ENCODE peak calls at places on chromosomes 7 and 10, in seven cellular contexts. G, M, L, Y, Q, U and P are unnamed samples.

GRCh38 chr7:116543664-116544063 is 18.8 kb downstream of the CAV1 start:
- DNase-seq in G (no peak), Y (peak), Q (no peak), L (no peak), M (no peak), U (no peak), P (no peak)

GRCh38 chr10:104766341-104766740 is 125.3 kb downstream of the SORCS3 start:
- DNase-seq in G (no peak), Y (peak), U (no peak), L (no peak), M (no peak), Q (no peak), P (no peak)

GRCh38 chr10:93991596-93992284 is 2.0 kb upstream of the PLCE1 start:
- DNase-seq in U (no peak), Q (peak), G (peak), Y (peak), M (peak), L (peak), P (peak)

GRCh38 chr7:128833148-128833938 is 3.1 kb downstream of the FLNC start:
- DNase-seq in U (peak), G (no peak), M (peak), L (peak), Y (no peak), Q (peak), P (no peak)

GRCh38 chr10:3424102-3424803 is 251.7 kb upstream of the PITRM1 start:
- DNase-seq in G (no peak), L (peak), M (peak), U (no peak), Y (peak), Q (no peak), P (no peak)

GRCh38 chr7:142488842-142489241 is 231.0 kb upstream of the PRSS58 start:
- DNase-seq in Y (no peak), M (no peak), U (no peak), G (no peak), Q (no peak), L (no peak), P (no peak)

GRCh38 chr10:71058308-71058707 is 154.1 kb upstream of the UNC5B start:
- DNase-seq in G (no peak), L (no peak), U (no peak), M (no peak), Q (no peak), Y (no peak), P (no peak)

GRCh38 chr10:4372601-4373000 is 453.4 kb upstream of the AKR1E2 start:
- DNase-seq in M (no peak), Y (no peak), Q (no peak), G (no peak), L (peak), U (no peak), P (no peak)

GRCh38 chr7:112162161-112163020 is 43.8 kb downstream of the DOCK4 start:
- DNase-seq in Q (no peak), U (peak), Y (peak), L (peak), G (no peak), M (peak), P (peak)

GRCh38 chr10:60281792-60282353 is 107.8 kb downstream of the ANK3 start:
- DNase-seq in M (no peak), L (no peak), Q (no peak), U (no peak), Y (no peak), G (no peak), P (no peak)

GRCh38 chr10:132541601-132542011 is 4.0 kb downstream of the INPP5A start:
- DNase-seq in Y (no peak), G (no peak), Q (no peak), M (no peak), L (no peak), U (no peak), P (no peak)

GRCh38 chr10:131897297-131897899 is 3.4 kb upstream of the PPP2R2D start:
- DNase-seq in L (no peak), Y (no peak), M (peak), Q (no peak), G (no peak), U (no peak), P (no peak)

GRCh38 chr10:111598433-111599059 is 521.7 kb downstream of the ADRA2A start:
- DNase-seq in M (peak), U (peak), Q (peak), Y (peak), G (peak), L (peak), P (peak)

GRCh38 chr7:22447008-22447407 is 53.0 kb downstream of the STEAP1B start:
- DNase-seq in Q (no peak), U (no peak), Y (no peak), L (no peak), G (no peak), M (no peak), P (no peak)

GRCh38 chr10:86048571-86048970 is 318.0 kb downstream of the GRID1 start:
- DNase-seq in G (no peak), Y (no peak), L (no peak), U (no peak), M (no peak), Q (no peak), P (no peak)

GRCh38 chr7:134427896-134428295 is 31.0 kb downstream of the AKR1B1 start:
- DNase-seq in L (no peak), M (no peak), G (no peak), U (no peak), Y (no peak), Q (no peak), P (no peak)

GRCh38 chr7:93799750-93800357 is 90.7 kb downstream of the TFPI2 start:
- DNase-seq in Y (peak), M (no peak), G (no peak), Q (no peak), U (no peak), L (no peak), P (no peak)

GRCh38 chr7:127230192-127230925 is 22.4 kb downstream of the GRM8 start:
- DNase-seq in U (no peak), G (no peak), Y (no peak), M (no peak), L (no peak), Q (no peak), P (no peak)

GRCh38 chr7:134553976-134554375 is 5.1 kb downstream of the AKR1B15 start:
- DNase-seq in Y (peak), L (no peak), M (peak), G (no peak), U (no peak), Q (no peak), P (no peak)

GRCh38 chr7:141956084-141956483 is 9.3 kb upstream of the CLEC5A start:
- DNase-seq in U (no peak), Y (peak), M (no peak), L (no peak), G (no peak), Q (no peak), P (no peak)

GRCh38 chr7:41219276-41219675 is 483.6 kb downstream of the INHBA start:
- DNase-seq in U (no peak), Q (no peak), M (no peak), Y (no peak), G (no peak), L (peak), P (no peak)

DNA sequence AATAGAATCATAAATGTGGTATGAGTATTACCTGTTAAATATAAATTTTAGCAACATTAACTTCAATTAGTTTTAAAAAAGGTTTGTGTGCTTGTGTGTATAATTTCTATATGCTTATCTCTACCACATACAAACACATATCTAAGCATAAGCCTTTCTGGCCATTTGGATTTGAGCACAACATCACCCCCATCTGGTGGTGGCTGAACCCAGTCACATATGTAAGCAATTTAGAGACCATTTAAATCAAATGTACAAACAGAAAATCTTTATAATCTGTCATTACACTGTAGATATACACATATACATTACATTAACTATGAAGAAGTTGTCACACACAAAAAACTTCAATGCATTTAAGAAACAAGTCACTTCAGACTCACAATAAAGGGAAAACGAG is 31.7 kb downstream of the GPR22 start:
- DNase-seq in Q (no peak), U (no peak), Y (peak), G (no peak), M (peak), L (peak), P (no peak)
- TF ChIP-seq CTCF in Q (no peak), U (no peak), Y (peak), G (peak), M (peak), L (peak), P (peak)

GRCh38 chr10:46229144-46229563 is 57.6 kb upstream of the ANTXRL start:
- DNase-seq in G (no peak), Y (peak), M (peak), Q (peak), U (peak), L (no peak), P (peak)
- TF ChIP-seq CTCF in G (peak), Y (peak), M (peak), Q (peak), U (peak), L (peak), P (peak)

GRCh38 chr10:102644066-102644645 is at the start of gene TRIM8:
- DNase-seq in G (peak), L (no peak), U (peak), Y (peak), Q (peak), M (peak), P (peak)
- TF ChIP-seq CTCF in G (no peak), L (no peak), U (no peak), Y (no peak), Q (no peak), M (no peak), P (no peak)

GRCh38 chr7:100789055-100789454 is 38.3 kb downstream of the EPHB4 start:
- DNase-seq in G (no peak), L (no peak), Y (no peak), Q (no peak), M (peak), U (peak), P (no peak)
- TF ChIP-seq CTCF in G (peak), L (peak), Y (peak), Q (no peak), M (peak), U (peak), P (peak)

DNA sequence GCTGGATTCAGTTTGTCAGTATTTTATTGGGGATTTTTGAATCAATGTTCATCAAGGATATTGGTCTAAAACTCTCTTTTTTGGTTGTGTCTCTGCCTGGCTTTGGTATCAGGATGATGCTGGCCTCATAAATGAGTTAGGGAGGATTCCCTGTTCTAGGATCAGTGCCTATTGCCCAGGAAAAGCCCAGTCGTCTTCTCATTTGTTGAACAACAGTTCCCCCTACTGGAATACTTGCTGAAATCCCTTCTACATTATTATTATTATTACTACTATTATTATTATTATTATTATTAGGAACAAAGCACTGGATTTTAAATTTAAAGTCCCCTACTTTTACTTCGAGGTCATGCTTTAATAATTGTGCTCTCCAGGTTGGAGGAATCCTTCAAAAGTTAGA is 528.9 kb downstream of the MAGI2 start:
- DNase-seq in U (no peak), L (peak), M (no peak), Q (no peak), G (no peak), Y (peak), P (no peak)
- TF ChIP-seq CTCF in U (no peak), L (peak), M (peak), Q (peak), G (peak), Y (peak), P (peak)

DNA sequence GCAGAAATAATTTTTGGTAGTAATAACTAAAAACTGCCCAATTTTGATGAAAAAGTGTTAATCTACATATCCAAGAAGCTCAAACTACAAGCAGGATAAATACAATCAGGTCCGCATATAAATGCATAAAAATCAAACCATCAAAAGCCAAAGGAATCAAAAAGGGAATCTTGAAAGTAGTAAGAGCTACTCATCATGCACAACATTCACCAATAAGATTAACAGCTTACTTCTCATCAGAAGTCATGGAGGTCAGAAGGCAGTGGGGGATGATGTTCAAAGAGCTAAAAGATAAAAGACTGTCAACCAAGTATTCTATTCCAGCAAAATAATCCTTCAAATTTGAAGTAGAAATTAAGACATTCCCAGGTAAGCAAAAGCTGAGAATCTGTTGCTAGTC is 76.4 kb downstream of the CRPPA start:
- DNase-seq in Q (no peak), G (no peak), U (no peak), Y (no peak), M (no peak), L (no peak), P (no peak)
- TF ChIP-seq CTCF in Q (no peak), G (no peak), U (no peak), Y (no peak), M (no peak), L (no peak), P (no peak)